ENCODE peak calls at places on chromosome 17, in seven cellular contexts. C is mesendoderm, D is GM23248, V is Caco-2, F is lower leg skin, T is tibial artery, M is dorsolateral prefrontal cortex. G is an unnamed sample.

GRCh38 chr17:83073389-83074063 is 5.9 kb upstream of the METRNL start:
- DNase-seq in C (no peak), D (peak; percentile 41), V (no peak), F (no peak), T (no peak), M (no peak), G (peak; percentile 71)

GRCh38 chr17:57344261-57344660 is 87.9 kb downstream of the MSI2 start:
- DNase-seq in C (no peak), D (no peak), V (no peak), F (no peak), T (no peak), M (no peak), G (no peak)

GRCh38 chr17:74715144-74715543 is 2.4 kb upstream of the CD300LF start:
- DNase-seq in C (no peak), D (no peak), V (peak; percentile 97), F (no peak), T (no peak), M (no peak), G (no peak)

GRCh38 chr17:82696259-82696658 is 2.2 kb downstream of the RAB40B start:
- DNase-seq in C (no peak), D (no peak), V (no peak), F (no peak), T (no peak), M (no peak), G (no peak)

GRCh38 chr17:37650419-37651003 is 7.3 kb upstream of the DDX52 start:
- DNase-seq in C (peak; percentile 59), D (peak; percentile 75), V (peak; percentile 64), F (no peak), T (no peak), M (no peak), G (no peak)

GRCh38 chr17:7173687-7174602 is 5.2 kb downstream of the ASGR1 start:
- DNase-seq in C (peak; percentile 93), D (peak; percentile 51), V (no peak), F (peak; percentile 44), T (peak; percentile 63), M (peak; percentile 69), G (peak; percentile 72)

GRCh38 chr17:9900019-9900594 is 5.0 kb downstream of the RCVRN start:
- DNase-seq in C (no peak), D (peak; percentile 29), V (no peak), F (no peak), T (no peak), M (no peak), G (no peak)

GRCh38 chr17:1087381-1088241 is 90.7 kb downstream of the TIMM22 start:
- DNase-seq in C (peak; percentile 67), D (peak; percentile 67), V (no peak), F (no peak), T (peak; percentile 68), M (no peak), G (peak; percentile 58)

GRCh38 chr17:2138318-2138717 is 83.4 kb downstream of the HIC1 start:
- DNase-seq in C (no peak), D (peak; percentile 40), V (no peak), F (no peak), T (no peak), M (no peak), G (no peak)

GRCh38 chr17:7133424-7133823 is 18.8 kb upstream of the ASGR2 start:
- DNase-seq in C (peak; percentile 92), D (peak; percentile 24), V (no peak), F (no peak), T (peak; percentile 43), M (no peak), G (no peak)

GRCh38 chr17:29444589-29444988 is 54.4 kb downstream of the TAOK1 start:
- DNase-seq in C (no peak), D (peak; percentile 80), V (no peak), F (no peak), T (no peak), M (no peak), G (no peak)

GRCh38 chr17:3989156-3989886 is 25.1 kb upstream of the ATP2A3 start:
- DNase-seq in C (no peak), D (no peak), V (no peak), F (no peak), T (peak; percentile 19), M (peak; percentile 22), G (no peak)

GRCh38 chr17:38418693-38419507 is 9.4 kb upstream of the ARHGAP23 start:
- DNase-seq in C (no peak), D (peak; percentile 42), V (no peak), F (no peak), T (no peak), M (no peak), G (no peak)

DNA sequence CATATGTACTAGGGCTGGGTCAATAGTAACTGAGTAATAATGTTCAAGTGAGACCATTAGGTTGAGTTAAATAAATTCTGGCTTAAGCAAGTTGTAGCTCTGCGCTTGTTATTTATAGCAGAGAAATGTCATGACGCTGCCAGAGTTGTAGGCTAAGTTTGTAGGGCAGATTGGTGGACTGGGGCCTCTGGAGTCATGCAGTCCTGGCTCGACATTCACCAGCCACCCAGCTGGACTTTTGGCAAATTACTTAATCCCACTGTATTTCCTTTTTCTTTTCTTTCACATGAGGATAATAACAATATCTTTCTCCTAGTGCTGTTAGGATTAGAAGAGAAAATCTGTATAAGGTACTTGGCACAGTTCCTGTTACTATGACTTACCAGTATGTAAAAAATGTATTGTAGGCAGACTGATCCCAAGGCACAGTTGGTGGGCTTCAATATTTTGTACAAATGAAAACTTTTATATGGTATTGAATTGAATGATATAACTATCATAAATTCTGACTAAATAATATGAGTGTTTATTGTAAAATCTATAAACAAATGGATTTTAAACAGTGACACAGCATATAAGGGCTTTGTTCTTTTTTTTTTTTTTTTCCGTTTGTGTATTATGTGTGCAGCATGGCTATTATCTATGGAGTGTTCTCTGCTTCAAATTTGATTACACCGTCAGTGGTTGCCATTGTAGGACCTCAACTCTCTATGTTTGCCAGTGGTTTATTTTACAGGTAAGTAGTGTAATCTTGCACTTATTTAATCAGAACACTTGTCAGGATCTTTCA is 2.6 kb downstream of the MFSD11 start:
- DNase-seq in C (no peak), D (peak; percentile 25), V (no peak), F (no peak), T (no peak), M (no peak), G (no peak)
- H3K4me3 ChIP-seq in C (no peak overlapping the region), D (no peak overlapping the region), V (no peak overlapping the region), F (no peak overlapping the region), T (no peak overlapping the region), M (peak overlapping the region; percentile 98), G (peak overlapping the region; percentile 72)

GRCh38 chr17:44827863-44828262 is 2.2 kb downstream of the GJC1 start:
- DNase-seq in C (no peak), D (no peak), V (no peak), F (no peak), T (no peak), M (no peak), G (no peak)
- H3K4me3 ChIP-seq in C (no peak overlapping the region), D (peak overlapping the region; percentile 97), V (no peak overlapping the region), F (no peak overlapping the region), T (no peak overlapping the region), M (peak overlapping the region; percentile 59), G (peak overlapping the region; percentile 68)

DNA sequence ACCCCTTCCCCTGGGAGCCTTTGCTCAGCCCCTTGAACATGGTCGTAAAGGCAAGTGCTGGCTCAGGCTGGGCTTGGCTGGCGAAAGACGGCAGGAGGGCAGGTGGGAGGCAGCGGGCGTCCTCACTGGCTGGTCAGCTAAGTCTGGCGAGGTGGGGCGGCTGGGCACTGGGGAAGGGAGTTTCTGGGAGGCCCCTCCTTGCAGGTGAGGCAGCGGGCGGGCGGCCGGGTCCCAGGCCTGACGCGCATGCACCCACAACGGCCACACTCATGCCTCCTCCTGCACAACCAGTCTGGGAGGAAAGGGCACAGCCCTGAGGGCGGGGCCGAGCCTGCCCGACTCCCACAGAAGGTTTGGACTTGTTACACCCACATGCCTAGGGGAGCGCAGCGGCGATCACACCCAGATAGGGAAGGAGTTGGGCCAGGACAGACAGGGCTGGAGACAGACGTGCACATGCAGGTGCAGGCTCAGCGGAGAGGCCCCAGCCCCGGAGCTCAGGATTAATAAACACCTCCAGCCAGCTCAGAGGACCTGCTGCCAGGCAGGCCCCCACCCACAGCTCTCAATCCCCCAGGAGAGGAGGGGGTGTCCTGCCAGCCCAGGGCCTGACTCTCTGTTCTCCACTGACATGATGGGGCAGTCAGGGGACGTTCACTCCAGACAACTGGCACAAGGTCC is at the start of gene EVPL:
- DNase-seq in C (no peak), D (no peak), V (peak; percentile 57), F (peak; percentile 82), T (no peak), M (no peak), G (no peak)
- H3K4me3 ChIP-seq in C (no peak within 1 kb of the TSS), D (no peak within 1 kb of the TSS), V (no peak within 1 kb of the TSS), F (peak within 1 kb of the TSS; percentile 46), T (no peak within 1 kb of the TSS), M (no peak within 1 kb of the TSS), G (no peak within 1 kb of the TSS)

GRCh38 chr17:50371526-50371925 is 1.5 kb downstream of the MRPL27 start:
- DNase-seq in C (no peak), D (no peak), V (no peak), F (no peak), T (no peak), M (no peak), G (no peak)
- H3K4me3 ChIP-seq in C (no peak overlapping the region), D (peak overlapping the region; percentile 95), V (peak overlapping the region; percentile 52), F (no peak overlapping the region), T (no peak overlapping the region), M (peak overlapping the region; percentile 85), G (peak overlapping the region; percentile 89)

GRCh38 chr17:12348476-12348875 is 317.2 kb upstream of the MYOCD start:
- DNase-seq in C (peak; percentile 10), D (no peak), V (no peak), F (no peak), T (no peak), M (no peak), G (no peak)

GRCh38 chr17:12352127-12352526 is 313.6 kb upstream of the MYOCD start:
- DNase-seq in C (no peak), D (no peak), V (no peak), F (no peak), T (no peak), M (no peak), G (no peak)

DNA sequence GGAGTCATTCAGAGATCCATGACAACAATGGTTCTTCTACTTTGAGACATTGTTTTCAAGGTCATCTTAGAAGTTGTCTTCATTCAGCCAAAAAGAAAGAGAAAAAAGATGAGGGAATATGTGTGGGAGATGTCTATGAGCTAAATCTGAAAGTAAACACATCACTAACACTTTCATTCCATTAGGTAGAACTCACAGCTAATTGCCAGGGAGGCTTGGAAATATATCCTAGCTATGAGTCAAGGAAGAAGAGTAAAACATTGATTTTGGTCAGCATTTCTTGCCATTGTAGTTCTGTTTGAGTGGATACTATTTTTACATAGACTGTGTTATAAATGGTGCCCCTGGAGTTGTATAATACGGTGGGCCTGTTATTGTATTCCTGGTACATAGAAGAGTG is 316.4 kb upstream of the MYOCD start:
- DNase-seq in C (no peak), D (no peak), V (no peak), F (no peak), T (no peak), M (no peak), G (no peak)
- H3K4me3 ChIP-seq in C (no peak overlapping the region), D (no peak overlapping the region), V (no peak overlapping the region), F (no peak overlapping the region), T (no peak overlapping the region), M (no peak overlapping the region), G (no peak overlapping the region)